ENCODE peak calls at places on chromosomes 5 and 9, in five cellular contexts. One of them, this sample, is unnamed.

GRCh38 chr5:148864113-148864841 is 37.9 kb downstream of the ADRB2 start:
- DNase-seq in heart left ventricle: peak; percentile 59
- DNase-seq in Caco-2: no peak
- DNase-seq in Peyer's patch: no peak
- DNase-seq in upper lobe of right lung: no peak
- DNase-seq in this sample: no peak

GRCh38 chr5:115514220-115514619 is 30.4 kb downstream of the FEM1C start:
- DNase-seq in Caco-2: no peak
- DNase-seq in Peyer's patch: no peak
- DNase-seq in upper lobe of right lung: no peak
- DNase-seq in heart left ventricle: no peak
- DNase-seq in this sample: no peak

GRCh38 chr9:105968811-105969466 is 274.6 kb downstream of the TMEM38B start:
- DNase-seq in Peyer's patch: no peak
- DNase-seq in heart left ventricle: no peak
- DNase-seq in Caco-2: no peak
- DNase-seq in upper lobe of right lung: no peak
- DNase-seq in this sample: no peak

GRCh38 chr9:20729545-20729944 is 45.5 kb downstream of the FOCAD start:
- DNase-seq in Caco-2: no peak
- DNase-seq in upper lobe of right lung: no peak
- DNase-seq in Peyer's patch: no peak
- DNase-seq in heart left ventricle: no peak
- DNase-seq in this sample: no peak

GRCh38 chr9:113454914-113455761 is 8.4 kb upstream of the RGS3 start:
- DNase-seq in Peyer's patch: no peak
- DNase-seq in Caco-2: peak; percentile 82
- DNase-seq in upper lobe of right lung: no peak
- DNase-seq in heart left ventricle: peak; percentile 70
- DNase-seq in this sample: no peak

GRCh38 chr5:8839361-8840055 is 706.4 kb downstream of the SEMA5A start:
- DNase-seq in Caco-2: no peak
- DNase-seq in upper lobe of right lung: no peak
- DNase-seq in Peyer's patch: no peak
- DNase-seq in heart left ventricle: no peak
- DNase-seq in this sample: no peak

GRCh38 chr9:98867109-98867433 is 59.6 kb downstream of the GALNT12 start:
- DNase-seq in upper lobe of right lung: no peak
- DNase-seq in heart left ventricle: peak; percentile 46
- DNase-seq in Caco-2: no peak
- DNase-seq in Peyer's patch: no peak
- DNase-seq in this sample: no peak

GRCh38 chr9:110950041-110950645 is 88.1 kb downstream of the LPAR1 start:
- DNase-seq in heart left ventricle: no peak
- DNase-seq in Peyer's patch: no peak
- DNase-seq in Caco-2: no peak
- DNase-seq in upper lobe of right lung: no peak
- DNase-seq in this sample: no peak

GRCh38 chr9:120919639-120920494 is 6.7 kb downstream of the TRAF1 start:
- DNase-seq in heart left ventricle: no peak
- DNase-seq in Peyer's patch: peak; percentile 41
- DNase-seq in upper lobe of right lung: no peak
- DNase-seq in Caco-2: no peak
- DNase-seq in this sample: no peak

GRCh38 chr5:177006265-177006972 is at the start of gene UIMC1:
- DNase-seq in Caco-2: peak; percentile 97
- DNase-seq in Peyer's patch: peak; percentile 89
- DNase-seq in heart left ventricle: peak; percentile 94
- DNase-seq in upper lobe of right lung: peak; percentile 96
- DNase-seq in this sample: no peak

GRCh38 chr5:139415221-139415861 is 11.5 kb upstream of the SPATA24 start:
- DNase-seq in heart left ventricle: peak; percentile 86
- DNase-seq in upper lobe of right lung: no peak
- DNase-seq in Caco-2: no peak
- DNase-seq in Peyer's patch: no peak
- DNase-seq in this sample: no peak

GRCh38 chr5:175828676-175829075 is 42.7 kb upstream of the CPLX2 start:
- DNase-seq in upper lobe of right lung: no peak
- DNase-seq in Caco-2: no peak
- DNase-seq in Peyer's patch: no peak
- DNase-seq in heart left ventricle: no peak
- DNase-seq in this sample: no peak

DNA sequence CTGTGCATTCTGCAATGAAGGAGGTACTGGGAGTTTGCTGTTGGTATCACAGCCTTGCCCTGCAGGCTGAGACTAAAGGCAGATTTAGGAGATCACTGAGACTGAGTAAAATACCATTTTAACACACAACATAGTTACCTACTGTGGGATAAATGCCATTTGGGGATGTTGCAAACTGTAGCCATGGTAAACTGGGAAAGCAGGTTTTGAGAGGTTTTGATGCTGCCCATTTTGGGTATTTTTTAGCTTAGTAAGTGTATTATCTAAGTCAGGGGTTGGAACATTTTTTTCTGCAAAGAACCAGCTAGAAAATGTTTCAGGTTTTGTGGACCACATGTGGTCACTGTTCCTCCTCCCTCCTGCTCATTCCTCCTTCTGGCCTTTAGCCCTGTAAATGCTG is 108.9 kb downstream of the EHMT1 start:
- DNase-seq in Peyer's patch: no peak
- DNase-seq in upper lobe of right lung: no peak
- DNase-seq in heart left ventricle: no peak
- DNase-seq in Caco-2: no peak
- DNase-seq in this sample: no peak
- H3K36me3 ChIP-seq in Peyer's patch: no peaks in the 10 kb centered on the region
- H3K36me3 ChIP-seq in upper lobe of right lung: peaks cover 44% of the 10 kb centered on the region
- H3K36me3 ChIP-seq in heart left ventricle: no peaks in the 10 kb centered on the region
- H3K36me3 ChIP-seq in Caco-2: peaks cover 6% of the 10 kb centered on the region
- H3K36me3 ChIP-seq in this sample: peaks cover 14% of the 10 kb centered on the region

DNA sequence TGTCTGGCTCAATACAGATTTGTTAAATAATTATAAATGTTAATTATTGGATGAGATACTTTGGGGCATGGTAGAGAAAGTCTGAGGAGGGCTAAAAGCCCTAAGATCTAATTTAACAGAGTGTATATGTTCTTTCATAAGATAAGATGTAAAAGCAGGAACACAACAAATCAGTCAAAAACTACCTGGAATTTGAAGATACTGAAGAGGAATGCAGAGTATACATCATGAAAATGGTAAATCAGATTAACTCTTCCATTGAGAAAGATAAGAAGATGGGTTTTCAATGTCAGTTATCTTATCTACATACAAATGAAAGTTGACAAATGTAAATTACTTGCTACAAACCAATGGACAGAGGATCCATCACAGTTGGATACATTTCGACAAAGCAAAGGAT is 107.3 kb upstream of the NFIB start:
- DNase-seq in Peyer's patch: no peak
- DNase-seq in Caco-2: no peak
- DNase-seq in upper lobe of right lung: no peak
- DNase-seq in heart left ventricle: no peak
- DNase-seq in this sample: no peak
- H3K4me3 ChIP-seq in Peyer's patch: no peak overlapping the region
- H3K4me3 ChIP-seq in Caco-2: no peak overlapping the region
- H3K4me3 ChIP-seq in upper lobe of right lung: no peak overlapping the region
- H3K4me3 ChIP-seq in heart left ventricle: no peak overlapping the region
- H3K4me3 ChIP-seq in this sample: no peak overlapping the region

GRCh38 chr5:41517909-41518308 is 7.5 kb upstream of the PLCXD3 start:
- DNase-seq in heart left ventricle: no peak
- DNase-seq in Caco-2: peak; percentile 7
- DNase-seq in Peyer's patch: no peak
- DNase-seq in upper lobe of right lung: no peak
- DNase-seq in this sample: no peak
- H3K27me3 ChIP-seq in heart left ventricle: no peaks in the 10 kb centered on the region
- H3K27me3 ChIP-seq in Caco-2: no peaks in the 10 kb centered on the region
- H3K27me3 ChIP-seq in Peyer's patch: no peaks in the 10 kb centered on the region
- H3K27me3 ChIP-seq in upper lobe of right lung: no peaks in the 10 kb centered on the region
- H3K27me3 ChIP-seq in this sample: no peaks in the 10 kb centered on the region

GRCh38 chr9:134719331-134719730 is 77.7 kb downstream of the COL5A1 start:
- DNase-seq in heart left ventricle: no peak
- DNase-seq in Peyer's patch: no peak
- DNase-seq in Caco-2: no peak
- DNase-seq in upper lobe of right lung: no peak
- DNase-seq in this sample: no peak

GRCh38 chr9:134712922-134713321 is 71.3 kb downstream of the COL5A1 start:
- DNase-seq in Peyer's patch: no peak
- DNase-seq in upper lobe of right lung: no peak
- DNase-seq in heart left ventricle: no peak
- DNase-seq in Caco-2: no peak
- DNase-seq in this sample: no peak

GRCh38 chr9:134717056-134717455 is 75.5 kb downstream of the COL5A1 start:
- DNase-seq in upper lobe of right lung: no peak
- DNase-seq in heart left ventricle: no peak
- DNase-seq in Caco-2: no peak
- DNase-seq in Peyer's patch: no peak
- DNase-seq in this sample: no peak

GRCh38 chr9:134717793-134718645 is 76.4 kb downstream of the COL5A1 start:
- DNase-seq in upper lobe of right lung: no peak
- DNase-seq in Caco-2: no peak
- DNase-seq in heart left ventricle: no peak
- DNase-seq in Peyer's patch: no peak
- DNase-seq in this sample: no peak

GRCh38 chr9:134716067-134716466 is 74.5 kb downstream of the COL5A1 start:
- DNase-seq in upper lobe of right lung: no peak
- DNase-seq in heart left ventricle: no peak
- DNase-seq in Peyer's patch: no peak
- DNase-seq in Caco-2: no peak
- DNase-seq in this sample: no peak
- H3K36me3 ChIP-seq in upper lobe of right lung: no peaks in the 10 kb centered on the region
- H3K36me3 ChIP-seq in heart left ventricle: no peaks in the 10 kb centered on the region
- H3K36me3 ChIP-seq in Peyer's patch: no peaks in the 10 kb centered on the region
- H3K36me3 ChIP-seq in Caco-2: no peaks in the 10 kb centered on the region
- H3K36me3 ChIP-seq in this sample: no peaks in the 10 kb centered on the region

DNA sequence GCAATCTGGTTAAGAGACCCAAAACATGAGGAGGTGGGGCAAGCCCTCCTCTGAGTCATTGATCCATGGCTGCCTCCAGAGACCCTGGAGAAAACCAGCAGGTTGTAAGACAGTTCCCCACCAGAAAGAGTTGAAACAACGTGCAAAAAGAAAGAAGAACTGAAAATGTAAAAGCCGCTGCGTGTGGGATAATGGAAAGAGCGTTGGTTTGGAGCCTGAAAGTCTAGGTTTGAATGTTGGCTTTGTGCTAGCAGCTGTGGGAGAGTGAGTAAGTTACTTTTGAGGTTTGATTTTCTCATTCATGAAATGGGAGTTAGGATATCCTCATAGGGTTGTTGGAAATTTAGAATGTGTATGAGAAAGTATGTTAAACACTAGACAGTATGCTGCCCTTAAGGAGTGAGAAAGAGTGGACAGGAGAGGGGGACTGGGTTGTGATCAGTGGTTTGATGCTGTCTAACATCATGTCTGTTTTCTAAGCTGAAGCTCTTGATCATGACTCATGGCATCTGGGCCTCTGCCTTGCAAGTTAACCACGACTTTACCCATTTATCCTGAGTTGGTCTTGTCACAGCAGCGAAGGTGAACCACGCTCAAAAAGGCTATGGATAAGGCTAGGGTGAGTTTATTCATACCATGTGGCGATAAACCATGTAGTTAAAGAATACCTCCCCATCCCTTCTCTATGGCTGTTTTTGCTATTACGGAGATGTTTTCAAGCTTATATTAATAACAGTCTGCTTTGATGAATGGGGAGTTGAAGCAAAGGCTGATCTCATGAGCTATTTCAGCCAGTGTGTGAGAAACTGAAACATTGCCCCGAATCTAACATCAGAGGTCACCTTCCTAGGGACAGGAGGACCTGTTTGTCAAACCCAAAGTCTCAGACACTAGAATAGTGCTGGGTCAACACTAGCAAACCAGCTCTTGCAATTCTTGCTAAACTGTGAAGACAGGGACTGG is 41.3 kb downstream of the ZNF366 start:
- DNase-seq in heart left ventricle: no peak
- DNase-seq in Peyer's patch: no peak
- DNase-seq in upper lobe of right lung: no peak
- DNase-seq in Caco-2: no peak
- DNase-seq in this sample: no peak
- H3K4me3 ChIP-seq in heart left ventricle: no peak overlapping the region
- H3K4me3 ChIP-seq in Peyer's patch: no peak overlapping the region
- H3K4me3 ChIP-seq in upper lobe of right lung: no peak overlapping the region
- H3K4me3 ChIP-seq in Caco-2: no peak overlapping the region
- H3K4me3 ChIP-seq in this sample: no peak overlapping the region

GRCh38 chr5:420632-421286 is 22.2 kb upstream of the EXOC3 start:
- DNase-seq in heart left ventricle: no peak
- DNase-seq in Peyer's patch: no peak
- DNase-seq in upper lobe of right lung: peak; percentile 52
- DNase-seq in Caco-2: no peak
- DNase-seq in this sample: no peak

GRCh38 chr5:419970-420369 is 23.0 kb upstream of the EXOC3 start:
- DNase-seq in upper lobe of right lung: peak; percentile 49
- DNase-seq in Caco-2: no peak
- DNase-seq in Peyer's patch: no peak
- DNase-seq in heart left ventricle: no peak
- DNase-seq in this sample: no peak

GRCh38 chr5:417765-418559 is 25.0 kb upstream of the EXOC3 start:
- DNase-seq in Peyer's patch: no peak
- DNase-seq in Caco-2: no peak
- DNase-seq in upper lobe of right lung: no peak
- DNase-seq in heart left ventricle: no peak
- DNase-seq in this sample: no peak

GRCh38 chr5:417301-417700 is 25.7 kb upstream of the EXOC3 start:
- DNase-seq in heart left ventricle: no peak
- DNase-seq in Caco-2: no peak
- DNase-seq in Peyer's patch: no peak
- DNase-seq in upper lobe of right lung: peak; percentile 41
- DNase-seq in this sample: no peak

DNA sequence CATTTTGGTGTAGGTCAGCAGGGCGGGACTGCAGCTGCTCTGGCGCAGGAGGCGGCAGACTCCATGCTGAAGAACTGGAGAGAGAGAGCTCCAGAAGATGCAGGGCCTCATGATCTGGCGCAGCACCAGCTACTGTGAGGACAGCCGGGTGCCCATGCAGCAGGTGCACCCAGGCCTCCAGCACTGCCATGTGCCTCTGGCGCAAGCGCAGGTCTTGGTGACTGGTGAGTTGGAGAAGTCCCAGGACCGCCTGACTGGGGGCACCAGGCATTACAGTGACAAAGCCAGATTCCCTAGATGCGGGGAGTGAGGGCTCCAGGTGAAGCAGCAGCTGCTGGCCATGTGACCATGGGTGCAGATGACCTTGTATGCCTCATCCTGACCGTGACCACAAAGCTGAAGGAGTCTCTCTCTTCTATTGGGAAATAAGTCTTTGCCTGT is 24.3 kb upstream of the EXOC3 start:
- DNase-seq in Peyer's patch: no peak
- DNase-seq in Caco-2: no peak
- DNase-seq in upper lobe of right lung: peak; percentile 58
- DNase-seq in heart left ventricle: no peak
- DNase-seq in this sample: no peak
- H3K27me3 ChIP-seq in Peyer's patch: no peaks in the 10 kb centered on the region
- H3K27me3 ChIP-seq in Caco-2: no peaks in the 10 kb centered on the region
- H3K27me3 ChIP-seq in upper lobe of right lung: no peaks in the 10 kb centered on the region
- H3K27me3 ChIP-seq in heart left ventricle: no peaks in the 10 kb centered on the region
- H3K27me3 ChIP-seq in this sample: no peaks in the 10 kb centered on the region

This sample was measured in iPS DF 6.9.